ENCODE peak calls at places on chromosomes 11 and 22, in six cellular contexts. I is right atrium auricular region, P is HCT116, U is cardiac muscle cell, H is ovary, E is K562. A is an unnamed sample.

GRCh38 chr11:40289370-40289769 is 1170.1 kb downstream of the LRRC4C start:
- DNase-seq in E (no peak), H (no peak), P (no peak), U (no peak), I (no peak), A (no peak)

GRCh38 chr11:61480261-61480660 is 28.3 kb upstream of the LRRC10B start:
- DNase-seq in H (no peak), E (no peak), P (no peak), I (no peak), U (no peak), A (no peak)

GRCh38 chr11:111665779-111666178 is 63.5 kb downstream of the SIK2 start:
- DNase-seq in I (no peak), H (no peak), P (no peak), E (peak; percentile 15), U (peak; percentile 80), A (no peak)

GRCh38 chr11:94002226-94002625 is 18.9 kb upstream of the HEPHL1 start:
- DNase-seq in U (no peak), P (no peak), H (no peak), I (no peak), E (no peak), A (no peak)

GRCh38 chr22:23237201-23237798 is 57.0 kb downstream of the BCR start:
- DNase-seq in P (no peak), I (no peak), H (peak; percentile 73), U (no peak), E (peak; percentile 57), A (no peak)

GRCh38 chr11:79264284-79264683 is 176.5 kb downstream of the TENM4 start:
- DNase-seq in U (no peak), E (no peak), P (no peak), I (no peak), H (no peak), A (no peak)

GRCh38 chr11:72637198-72637597 is 37.0 kb downstream of the PDE2A start:
- DNase-seq in E (no peak), U (no peak), I (no peak), P (peak; percentile 12), H (no peak), A (no peak)

GRCh38 chr11:75101424-75102128 is 4.9 kb upstream of the OR2AT4 start:
- DNase-seq in P (no peak), I (no peak), H (no peak), U (no peak), E (no peak), A (no peak)

GRCh38 chr11:29317669-29318068 is 699.2 kb downstream of the KCNA4 start:
- DNase-seq in E (no peak), H (no peak), U (no peak), I (no peak), P (no peak), A (no peak)

GRCh38 chr22:27634043-27634442 is 167.5 kb downstream of the MN1 start:
- DNase-seq in U (no peak), E (no peak), P (no peak), H (no peak), I (no peak), A (no peak)

GRCh38 chr11:60950024-60950423 is 2.0 kb downstream of the SLC15A3 start:
- DNase-seq in H (no peak), P (no peak), I (no peak), E (no peak), U (no peak), A (no peak)

GRCh38 chr11:100459791-100460190 is 227.3 kb upstream of the ARHGAP42 start:
- DNase-seq in E (no peak), I (no peak), P (no peak), H (no peak), U (no peak), A (no peak)

GRCh38 chr11:126547161-126547560 is 191.7 kb downstream of the ST3GAL4 start:
- DNase-seq in E (no peak), U (no peak), P (no peak), H (no peak), I (no peak), A (no peak)

GRCh38 chr22:37121887-37122591 is 12.5 kb upstream of the TMPRSS6 start:
- DNase-seq in P (no peak), I (no peak), U (no peak), H (no peak), E (no peak), A (no peak)

GRCh38 chr11:66996609-66997273 is 21.6 kb downstream of the C11orf86 start:
- DNase-seq in H (no peak), E (no peak), U (peak; percentile 14), P (no peak), I (peak; percentile 71), A (no peak)

DNA sequence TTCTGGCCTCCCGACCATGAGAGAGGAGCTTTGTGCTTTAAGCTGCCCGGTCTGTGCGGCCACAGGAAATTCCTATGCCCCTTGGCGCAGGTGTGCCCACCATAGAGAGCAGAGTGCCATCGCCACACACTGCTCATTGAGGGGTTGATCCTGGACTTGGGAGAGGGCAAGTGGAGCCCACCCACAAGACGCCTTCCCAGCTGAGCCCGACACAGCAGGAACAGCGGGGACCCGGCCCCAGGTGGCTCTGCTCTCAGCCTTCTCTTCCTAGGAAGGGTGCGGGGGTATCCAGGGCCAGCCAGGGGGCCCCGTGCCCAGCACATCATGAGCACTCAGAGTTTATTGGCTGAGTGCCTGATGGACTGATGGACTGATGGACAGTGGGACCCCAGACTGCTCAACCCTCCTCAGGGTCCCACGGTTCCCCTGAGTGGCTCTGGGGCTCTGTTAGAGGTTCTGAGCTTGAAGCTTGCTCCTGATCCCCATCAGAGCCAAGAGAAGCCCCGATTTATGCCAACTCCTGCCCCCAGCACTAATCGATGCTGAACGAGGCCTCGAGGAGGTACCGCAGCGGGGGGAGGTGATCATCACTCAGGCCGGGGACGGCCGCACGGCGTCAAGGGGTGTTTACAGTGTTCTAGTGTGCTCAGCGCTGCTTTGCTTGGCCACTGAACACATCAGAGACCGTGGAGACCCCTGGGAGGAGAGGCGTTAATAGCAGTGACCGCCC is 13.5 kb upstream of the MRGPRD start:
- DNase-seq in I (no peak), H (no peak), P (no peak), U (no peak), E (no peak), A (no peak)
- H3K27ac ChIP-seq in I (no peak overlapping the region), H (no peak overlapping the region), P (no peak overlapping the region), U (no peak overlapping the region), E (no peak overlapping the region), A (no peak overlapping the region)

GRCh38 chr11:64803163-64803845 is at the start of gene MAP4K2:
- DNase-seq in U (peak; percentile 93), E (peak; percentile 98), P (peak; percentile 64), H (peak; percentile 90), I (peak; percentile 94), A (peak; percentile 92)
- TF ChIP-seq CTCF in U (peak; percentile 12), E (peak; percentile 37), P (no peak), H (no peak), I (peak; percentile 34), A (peak; percentile 35)

GRCh38 chr11:19093976-19094375 is 23.0 kb upstream of the ZDHHC13 start:
- DNase-seq in I (no peak), U (no peak), E (no peak), P (no peak), H (no peak), A (no peak)
- H3K4me1 ChIP-seq in I (no peaks in the 10 kb centered on the region), U (no peaks in the 10 kb centered on the region), E (no peaks in the 10 kb centered on the region), P (no peaks in the 10 kb centered on the region), H (no peaks in the 10 kb centered on the region), A (no peaks in the 10 kb centered on the region)

DNA sequence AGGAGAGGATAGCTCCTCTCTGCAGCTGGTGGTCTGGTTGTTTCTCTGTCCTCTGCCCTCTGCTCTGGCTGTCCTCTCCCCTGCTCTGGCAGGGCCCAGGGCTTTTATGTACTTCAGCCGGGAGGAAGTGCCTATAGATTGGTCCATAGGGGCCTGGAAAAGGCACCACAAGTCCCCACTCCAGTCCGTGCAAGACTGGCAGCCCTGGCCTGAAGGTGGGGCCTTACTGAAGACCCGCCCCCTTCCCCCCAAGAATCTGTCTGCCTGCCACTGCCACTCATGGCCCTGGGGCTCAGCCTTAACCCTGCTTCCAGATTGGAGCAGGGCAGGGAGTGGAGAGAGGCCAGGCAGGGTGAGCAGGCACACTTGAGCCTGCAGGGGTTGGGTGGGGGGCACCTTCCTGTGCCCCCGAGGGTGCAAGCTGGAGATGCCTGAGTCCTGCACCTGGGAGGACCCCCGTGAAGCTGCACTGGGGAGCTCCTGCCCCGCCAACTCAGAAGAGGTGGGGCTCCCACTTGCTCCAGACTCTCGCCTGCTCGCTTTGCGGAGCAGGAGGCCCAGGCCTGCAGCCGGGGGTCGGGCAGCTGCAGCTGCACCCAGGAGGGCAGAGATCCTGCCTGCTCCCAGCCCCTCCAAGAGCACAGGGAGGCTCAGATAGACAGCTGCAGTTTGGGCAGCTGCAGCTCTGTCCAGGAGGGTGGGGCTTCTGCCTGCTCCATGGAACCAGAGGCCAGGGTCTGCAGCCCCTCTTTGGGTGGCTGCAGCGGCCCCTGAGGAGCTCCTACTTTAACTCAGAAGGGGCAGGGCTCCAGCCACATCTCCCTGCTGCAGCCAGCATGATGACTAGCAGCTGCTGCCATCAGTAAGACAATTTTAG is 51.0 kb upstream of the SC5D start:
- DNase-seq in I (no peak), H (no peak), P (no peak), U (peak; percentile 19), E (no peak), A (no peak)
- H3K27ac ChIP-seq in I (no peak overlapping the region), H (no peak overlapping the region), P (no peak overlapping the region), U (peak overlapping the region; percentile 98), E (no peak overlapping the region), A (no peak overlapping the region)

GRCh38 chr11:118156531-118157185 is 4.0 kb upstream of the SCN4B start:
- DNase-seq in U (no peak), E (peak; percentile 53), P (no peak), I (no peak), H (no peak), A (no peak)
- TF ChIP-seq CTCF in U (peak; percentile 15), E (no peak), P (no peak), I (no peak), H (no peak), A (no peak)

GRCh38 chr22:24576793-24577192 is 16.1 kb downstream of the LRRC75B start:
- DNase-seq in E (no peak), P (no peak), U (no peak), I (no peak), H (no peak), A (no peak)
- H3K4me1 ChIP-seq in E (no peaks in the 10 kb centered on the region), P (no peaks in the 10 kb centered on the region), U (no peaks in the 10 kb centered on the region), I (no peaks in the 10 kb centered on the region), H (no peaks in the 10 kb centered on the region), A (peaks cover 9% of the 10 kb centered on the region)

GRCh38 chr11:17353228-17354021 is 1.8 kb downstream of the NCR3LG1 start:
- DNase-seq in E (peak; percentile 60), I (peak; percentile 77), U (peak; percentile 87), P (peak; percentile 54), H (peak; percentile 70), A (peak; percentile 83)

GRCh38 chr11:17354070-17354924 is 2.7 kb downstream of the NCR3LG1 start:
- DNase-seq in E (peak; percentile 67), P (peak; percentile 75), I (peak; percentile 82), H (peak; percentile 21), U (peak; percentile 76), A (no peak)

GRCh38 chr11:17351510-17352176 is at the start of gene NCR3LG1:
- DNase-seq in E (peak; percentile 77), H (peak; percentile 69), P (no peak), U (peak; percentile 42), I (peak; percentile 79), A (peak; percentile 74)

GRCh38 chr11:17351171-17351509 is 460 bp upstream of the NCR3LG1 start:
- DNase-seq in P (no peak), I (no peak), E (no peak), U (no peak), H (no peak), A (no peak)

GRCh38 chr11:17352925-17353227 is 1.3 kb downstream of the NCR3LG1 start:
- DNase-seq in I (peak; percentile 63), E (peak; percentile 57), U (peak; percentile 30), P (no peak), H (peak; percentile 34), A (peak; percentile 67)
- H3K27ac ChIP-seq in I (peak overlapping the region; percentile 87), E (peak overlapping the region; percentile 74), U (no peak overlapping the region), P (no peak overlapping the region), H (peak overlapping the region; percentile 83), A (peak overlapping the region; percentile 84)

A was measured in lower lobe of right lung.